ENCODE peak calls at places on chromosomes 2 and 18, in ten cellular contexts. R, S, F, V, M, Y, U, G, O and A are unnamed samples.

GRCh38 chr2:156427067-156427466 is 9.1 kb upstream of the GPD2 start:
- DNase-seq in U (no peak), F (no peak), R (no peak), G (no peak), M (no peak), V (no peak), Y (no peak), O (no peak), S (no peak), A (no peak)

GRCh38 chr2:58428553-58429284 is 187.6 kb upstream of the FANCL start:
- DNase-seq in O (no peak), V (peak; percentile 16), G (peak; percentile 1), R (no peak), S (no peak), F (no peak), Y (no peak), M (no peak), U (no peak), A (no peak)

GRCh38 chr2:112773091-112773490 is 8.7 kb upstream of the CKAP2L start:
- DNase-seq in U (no peak), V (no peak), R (no peak), G (no peak), F (no peak), O (no peak), Y (no peak), M (no peak), S (no peak), A (no peak)

GRCh38 chr2:77521931-77522470 is at the start of gene LRRTM4:
- DNase-seq in M (no peak), F (peak; percentile 7), R (no peak), Y (peak; percentile 25), V (peak; percentile 70), O (no peak), U (no peak), S (no peak), G (peak; percentile 36), A (no peak)

GRCh38 chr2:1028846-1029245 is 78.2 kb downstream of the SNTG2 start:
- DNase-seq in S (no peak), V (no peak), O (no peak), Y (no peak), G (no peak), F (no peak), U (no peak), M (no peak), R (no peak), A (no peak)

GRCh38 chr2:205612661-205613060 is 69.6 kb upstream of the NRP2 start:
- DNase-seq in F (no peak), S (no peak), M (peak; percentile 70), Y (no peak), R (no peak), U (no peak), G (no peak), V (no peak), O (no peak), A (no peak)

GRCh38 chr2:25620711-25621110 is 52.7 kb downstream of the DTNB start:
- DNase-seq in O (no peak), R (no peak), M (no peak), F (no peak), V (no peak), Y (no peak), S (no peak), G (no peak), U (no peak), A (no peak)

GRCh38 chr18:59051470-59052165 is 88.1 kb upstream of the SEC11C start:
- DNase-seq in G (peak; percentile 15), M (no peak), F (no peak), U (no peak), O (peak; percentile 24), S (no peak), Y (no peak), V (no peak), R (no peak), A (no peak)

GRCh38 chr2:61210332-61210981 is 48.5 kb downstream of the C2orf74 start:
- DNase-seq in Y (peak; percentile 44), O (peak; percentile 81), V (no peak), R (no peak), S (no peak), M (no peak), F (no peak), G (peak; percentile 83), U (peak; percentile 10), A (no peak)

GRCh38 chr2:74461187-74462053 is 3.2 kb downstream of the WBP1 start:
- DNase-seq in V (no peak), M (no peak), F (no peak), Y (no peak), S (no peak), G (no peak), O (no peak), R (no peak), U (no peak), A (no peak)

GRCh38 chr2:128069769-128070168 is 21.2 kb upstream of the UGGT1 start:
- DNase-seq in U (no peak), M (no peak), R (no peak), V (no peak), G (peak; percentile 54), O (peak; percentile 44), S (no peak), F (no peak), Y (peak; percentile 90), A (no peak)

GRCh38 chr2:216505133-216506106 is 6.8 kb downstream of the RPL37A start:
- DNase-seq in V (no peak), U (no peak), Y (no peak), S (no peak), O (no peak), M (no peak), F (no peak), R (no peak), G (no peak), A (no peak)

GRCh38 chr2:37287966-37288365 is 36.7 kb downstream of the PRKD3 start:
- DNase-seq in G (no peak), M (no peak), R (no peak), F (peak; percentile 11), S (no peak), Y (no peak), V (no peak), O (no peak), U (peak; percentile 24), A (no peak)

GRCh38 chr2:143940720-143941119 is 579.2 kb downstream of the ZEB2 start:
- DNase-seq in U (no peak), M (no peak), F (no peak), R (no peak), V (no peak), O (no peak), Y (no peak), S (no peak), G (no peak), A (no peak)

GRCh38 chr18:2207294-2207693 is 364.0 kb downstream of the METTL4 start:
- DNase-seq in U (no peak), Y (no peak), M (no peak), F (no peak), S (no peak), R (no peak), O (no peak), G (no peak), V (no peak), A (no peak)

GRCh38 chr18:55012041-55012440 is 52.8 kb upstream of the CCDC68 start:
- DNase-seq in U (no peak), S (no peak), F (no peak), O (peak; percentile 33), M (no peak), V (peak; percentile 71), R (no peak), G (no peak), Y (no peak), A (no peak)

GRCh38 chr2:9574314-9574713 is 18.7 kb upstream of the ADAM17 start:
- DNase-seq in G (no peak), M (no peak), Y (no peak), R (no peak), F (no peak), O (no peak), V (no peak), S (no peak), U (no peak), A (no peak)

GRCh38 chr2:157468931-157469708 is 25.2 kb upstream of the CYTIP start:
- DNase-seq in G (peak; percentile 12), U (peak; percentile 30), O (peak; percentile 69), Y (peak; percentile 34), R (no peak), M (no peak), V (no peak), S (no peak), F (peak; percentile 9), A (no peak)

GRCh38 chr2:177265386-177265690 is 811 bp upstream of the NFE2L2 start:
- DNase-seq in R (peak; percentile 7), F (peak; percentile 70), U (no peak), G (peak; percentile 68), Y (no peak), M (no peak), S (no peak), O (peak; percentile 53), V (no peak), A (no peak)

GRCh38 chr2:11521730-11522129 is 12.1 kb upstream of the GREB1 start:
- DNase-seq in Y (no peak), F (no peak), M (no peak), U (no peak), O (no peak), R (no peak), S (no peak), G (no peak), V (no peak), A (no peak)

GRCh38 chr2:204608261-204608660 is 63.0 kb downstream of the PARD3B start:
- DNase-seq in Y (no peak), F (no peak), R (no peak), S (no peak), M (no peak), V (no peak), O (peak; percentile 15), U (no peak), G (peak; percentile 61), A (peak; percentile 10)

GRCh38 chr2:231611273-231612198 is 18.9 kb downstream of the TEX44 start:
- DNase-seq in S (no peak), V (peak; percentile 85), R (no peak), O (peak; percentile 84), M (peak; percentile 69), U (peak; percentile 65), G (peak; percentile 52), F (peak; percentile 87), Y (peak; percentile 97), A (no peak)

GRCh38 chr18:79850731-79851130 is 53.0 kb downstream of the KCNG2 start:
- DNase-seq in G (no peak), M (no peak), F (no peak), O (no peak), V (no peak), Y (no peak), U (no peak), R (no peak), S (no peak), A (no peak)

GRCh38 chr18:50080932-50081560 is 113.9 kb downstream of the MYO5B start:
- DNase-seq in V (peak; percentile 31), G (no peak), M (no peak), U (no peak), O (no peak), Y (no peak), F (no peak), S (no peak), R (no peak), A (no peak)

GRCh38 chr2:168587302-168587701 is 131.2 kb downstream of the CERS6 start:
- DNase-seq in U (no peak), G (no peak), Y (no peak), F (no peak), S (no peak), R (no peak), M (no peak), V (no peak), O (no peak), A (no peak)

GRCh38 chr2:36318547-36318946 is 37.0 kb upstream of the CRIM1 start:
- DNase-seq in U (no peak), Y (no peak), V (no peak), G (no peak), M (no peak), F (peak; percentile 30), O (peak; percentile 20), R (no peak), S (no peak), A (no peak)

GRCh38 chr2:1081411-1082225 is 131.0 kb downstream of the SNTG2 start:
- DNase-seq in R (no peak), O (peak; percentile 12), G (peak; percentile 54), Y (no peak), U (no peak), V (no peak), S (no peak), F (no peak), M (no peak), A (no peak)

GRCh38 chr2:130836501-130837174 is at the start of gene ARHGEF4:
- DNase-seq in U (peak; percentile 62), V (peak; percentile 66), M (peak; percentile 26), Y (peak; percentile 46), O (no peak), F (peak; percentile 37), R (no peak), G (no peak), S (no peak), A (no peak)